ENCODE peak calls at places on chromosomes 4 and X, in seven cellular contexts. W, C, Y, Z, E, O and D are unnamed samples.

GRCh38 chr4:168724960-168725359 is 228.1 kb downstream of the PALLD start:
- DNase-seq in Z (no peak), O (no peak), E (no peak), C (no peak), W (no peak), Y (no peak), D (no peak)

GRCh38 chrX:13933352-13933751 is 96.3 kb downstream of the GEMIN8 start:
- DNase-seq in W (no peak), Y (no peak), C (no peak), Z (no peak), E (no peak), O (no peak), D (no peak)

GRCh38 chr4:151316645-151317044 is 8.8 kb downstream of the SH3D19 start:
- DNase-seq in Y (no peak), E (no peak), O (no peak), Z (no peak), C (no peak), W (no peak), D (no peak)

GRCh38 chr4:24686866-24687672 is 102.7 kb upstream of the DHX15 start:
- DNase-seq in E (no peak), Y (peak; percentile 35), O (no peak), C (peak; percentile 35), W (peak; percentile 37), Z (no peak), D (no peak)

GRCh38 chr4:160319221-160319867 is 1216.5 kb downstream of the RAPGEF2 start:
- DNase-seq in C (no peak), Y (no peak), O (no peak), W (no peak), Z (no peak), E (no peak), D (no peak)

GRCh38 chrX:136691028-136691809 is 43.3 kb downstream of the CD40LG start:
- DNase-seq in C (no peak), Z (no peak), Y (no peak), E (no peak), O (no peak), W (no peak), D (no peak)

GRCh38 chr4:2259036-2259540 is 2.8 kb downstream of the MXD4 start:
- DNase-seq in W (no peak), Z (peak; percentile 30), E (peak; percentile 1), Y (peak; percentile 15), O (peak; percentile 8), C (no peak), D (no peak)

GRCh38 chrX:11016728-11017127 is 94.4 kb upstream of the HCCS start:
- DNase-seq in E (no peak), Y (no peak), O (no peak), Z (no peak), C (no peak), W (no peak), D (no peak)

GRCh38 chr4:129900430-129900953 is 804.5 kb downstream of the C4orf33 start:
- DNase-seq in W (no peak), C (no peak), Y (no peak), Z (no peak), O (no peak), E (no peak), D (no peak)

GRCh38 chr4:134027931-134028330 is 173.7 kb downstream of the PABPC4L start:
- DNase-seq in O (no peak), Z (no peak), E (no peak), C (no peak), Y (no peak), W (no peak), D (no peak)

GRCh38 chr4:54233128-54233696 is 4.1 kb downstream of the PDGFRA start:
- DNase-seq in W (peak; percentile 92), C (peak; percentile 92), Z (peak; percentile 91), O (peak; percentile 84), E (peak; percentile 56), Y (peak; percentile 88), D (peak; percentile 90)

GRCh38 chr4:56979674-56980073 is 978 bp downstream of the POLR2B start:
- DNase-seq in W (peak; percentile 14), O (no peak), E (no peak), Z (no peak), Y (no peak), C (no peak), D (no peak)

GRCh38 chr4:729336-730315 is 24.0 kb downstream of the PCGF3 start:
- DNase-seq in W (no peak), Y (no peak), C (no peak), Z (no peak), O (no peak), E (no peak), D (no peak)

GRCh38 chr4:8919651-8920288 is 48.1 kb upstream of the HMX1 start:
- DNase-seq in W (no peak), Z (no peak), Y (no peak), E (no peak), O (peak; percentile 6), C (no peak), D (no peak)

GRCh38 chrX:120534413-120535205 is 26.2 kb downstream of the CUL4B start:
- DNase-seq in C (no peak), Y (no peak), E (no peak), W (no peak), Z (no peak), O (no peak), D (no peak)

GRCh38 chr4:179750374-179750773 is 2308.1 kb upstream of the AGA start:
- DNase-seq in C (no peak), E (no peak), O (no peak), Z (no peak), Y (no peak), W (no peak), D (no peak)

GRCh38 chrX:13165747-13166146 is 121.3 kb upstream of the FAM9C start:
- DNase-seq in Z (no peak), E (no peak), C (no peak), Y (no peak), O (no peak), W (no peak), D (no peak)

GRCh38 chr4:126144838-126145237 is 830.1 kb downstream of the FAT4 start:
- DNase-seq in E (no peak), Y (no peak), W (no peak), Z (no peak), C (no peak), O (no peak), D (no peak)

GRCh38 chr4:190121759-190122158 is 51.8 kb upstream of the DUX4 start:
- DNase-seq in Y (no peak), E (no peak), Z (peak; percentile 45), C (no peak), W (no peak), O (no peak), D (no peak)

GRCh38 chr4:101950258-101950979 is 159.9 kb downstream of the BANK1 start:
- DNase-seq in Y (no peak), W (no peak), E (no peak), C (no peak), Z (no peak), O (no peak), D (no peak)

GRCh38 chrX:21581479-21581878 is 76.7 kb downstream of the KLHL34 start:
- DNase-seq in Z (no peak), Y (no peak), E (no peak), W (no peak), C (no peak), O (no peak), D (no peak)

GRCh38 chrX:36898301-36898700 is 109.9 kb upstream of the FAM47C start:
- DNase-seq in O (no peak), W (no peak), C (peak; percentile 1), Y (no peak), Z (no peak), E (no peak), D (no peak)

GRCh38 chr4:78057600-78058560 is 757 bp downstream of the FRAS1 start:
- DNase-seq in W (peak; percentile 38), Z (peak; percentile 48), E (peak; percentile 14), Y (peak; percentile 36), C (peak; percentile 51), O (peak; percentile 34), D (no peak)

GRCh38 chrX:42846741-42847140 is 68.8 kb upstream of the PPP1R2C start:
- DNase-seq in Z (no peak), W (no peak), O (no peak), Y (no peak), C (no peak), E (no peak), D (no peak)

GRCh38 chr4:3657917-3658913 is 108.0 kb upstream of the ADRA2C start:
- DNase-seq in O (no peak), E (peak; percentile 2), Z (no peak), Y (peak; percentile 28), W (no peak), C (no peak), D (no peak)

GRCh38 chrX:42432552-42432951 is 345.4 kb downstream of the PPP1R2C start:
- DNase-seq in Z (no peak), C (no peak), Y (no peak), W (no peak), E (no peak), O (no peak), D (no peak)

GRCh38 chr4:152690706-152691651 is 11.2 kb upstream of the TMEM154 start:
- DNase-seq in O (no peak), W (no peak), Y (no peak), Z (no peak), E (peak; percentile 48), C (no peak), D (no peak)

DNA sequence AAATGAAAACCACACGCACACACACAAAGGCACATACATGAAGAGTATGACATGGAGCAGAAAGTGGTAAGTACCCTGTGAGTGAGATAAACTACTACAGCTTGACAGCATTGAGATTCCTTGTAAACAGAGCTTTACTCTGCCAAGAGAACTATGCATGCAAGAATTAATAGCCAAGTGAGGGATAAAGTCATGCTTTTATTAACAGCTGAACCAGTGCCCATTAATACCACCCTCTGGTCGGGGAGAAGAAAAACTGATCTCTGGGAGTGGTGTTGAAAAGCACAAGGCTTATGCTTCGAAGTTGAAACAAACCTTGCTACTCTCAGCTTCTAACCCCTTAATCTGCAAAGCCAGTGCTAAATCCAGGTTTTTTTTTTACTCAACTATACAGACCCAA is 95.9 kb upstream of the C1QTNF7 start:
- DNase-seq in W (no peak), E (no peak), O (no peak), Z (no peak), Y (no peak), C (no peak), D (no peak)
- TF ChIP-seq CTCF in W (no peak), E (no peak), O (no peak), Z (no peak), Y (no peak), C (no peak), D (no peak)

GRCh38 chr4:76748649-76749048 is 149.3 kb downstream of the SOWAHB start:
- DNase-seq in E (no peak), W (no peak), O (no peak), Z (no peak), C (peak; percentile 43), Y (no peak), D (no peak)
- TF ChIP-seq CTCF in E (no peak), W (peak; percentile 65), O (peak; percentile 44), Z (no peak), C (peak; percentile 20), Y (no peak), D (peak; percentile 78)

GRCh38 chr4:22187203-22187835 is 238.7 kb upstream of the KCNIP4 start:
- DNase-seq in O (no peak), E (no peak), C (no peak), W (no peak), Z (no peak), Y (no peak), D (no peak)
- TF ChIP-seq CTCF in O (no peak), E (no peak), C (no peak), W (no peak), Z (no peak), Y (no peak), D (no peak)

DNA sequence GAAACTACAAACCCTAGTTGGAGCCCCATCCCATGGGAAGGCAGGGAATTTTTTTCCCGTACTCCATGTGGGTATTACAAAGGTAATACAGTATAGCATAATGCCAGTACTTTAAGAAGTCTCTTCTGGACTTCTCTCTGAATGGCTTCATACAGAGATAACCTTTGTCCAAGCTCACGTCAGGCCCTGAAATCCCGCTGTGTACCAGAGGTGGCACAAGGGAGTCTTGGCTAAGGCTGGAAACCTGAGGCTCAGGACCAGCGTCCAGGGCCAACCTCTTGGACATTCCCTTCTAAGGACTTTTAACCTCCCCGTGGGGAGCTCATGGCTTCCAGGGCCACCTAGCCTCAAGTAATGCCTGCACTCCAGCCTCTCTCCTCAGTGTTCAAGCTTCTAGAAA is 338.9 kb upstream of the FAM241A start:
- DNase-seq in O (no peak), E (no peak), Y (no peak), C (no peak), Z (no peak), W (no peak), D (no peak)
- TF ChIP-seq CTCF in O (peak; percentile 46), E (no peak), Y (no peak), C (no peak), Z (no peak), W (peak; percentile 35), D (no peak)